ENCODE peak calls at places on chromosomes 7 and 10, in four cellular contexts. E, C, B and G are unnamed samples.

GRCh38 chr10:126448091-126448490 is 59.8 kb upstream of the ADAM12 start:
- ATAC-seq in E (no peak), C (no peak), B (no peak), G (no peak)

GRCh38 chr7:151706568-151707469 is 170.1 kb downstream of the PRKAG2 start:
- ATAC-seq in E (no peak), C (no peak), B (no peak), G (no peak)

GRCh38 chr7:27101188-27101905 is 1.1 kb downstream of the HOXA2 start:
- ATAC-seq in E (no peak), C (no peak), B (no peak), G (no peak)

GRCh38 chr10:16442914-16443313 is 6.1 kb downstream of the PTER start:
- ATAC-seq in E (no peak), C (no peak), B (no peak), G (no peak)

GRCh38 chr10:8052344-8052969 is 2.0 kb upstream of the GATA3 start:
- ATAC-seq in E (no peak), C (no peak), B (no peak), G (no peak)

GRCh38 chr7:359226-359775 is 69.3 kb downstream of the FOXL3 start:
- ATAC-seq in E (no peak), C (no peak), B (no peak), G (no peak)

GRCh38 chr7:158470336-158470735 is 117.3 kb downstream of the PTPRN2 start:
- ATAC-seq in E (no peak), C (no peak), B (no peak), G (no peak)

GRCh38 chr10:35422236-35422635 is 85.9 kb downstream of the CCNY start:
- ATAC-seq in E (no peak), C (no peak), B (no peak), G (no peak)

GRCh38 chr10:35369049-35369760 is 32.9 kb downstream of the CCNY start:
- ATAC-seq in E (no peak), C (no peak), B (peak), G (peak)

GRCh38 chr10:126177414-126178030 is 210.8 kb downstream of the ADAM12 start:
- ATAC-seq in E (no peak), C (no peak), B (no peak), G (no peak)

GRCh38 chr10:120543291-120543690 is 86.3 kb downstream of the PLPP4 start:
- ATAC-seq in E (no peak), C (no peak), B (no peak), G (no peak)

GRCh38 chr10:100446130-100446761 is 16.6 kb upstream of the WNT8B start:
- ATAC-seq in E (no peak), C (no peak), B (no peak), G (no peak)

GRCh38 chr10:56537984-56538383 is 176.9 kb upstream of the ZWINT start:
- ATAC-seq in E (no peak), C (no peak), B (no peak), G (no peak)

GRCh38 chr7:151012921-151013347 is 11.4 kb downstream of the ATG9B start:
- ATAC-seq in E (no peak), C (no peak), B (no peak), G (no peak)

GRCh38 chr10:107847620-107848019 is 683.1 kb upstream of the SORCS1 start:
- ATAC-seq in E (no peak), C (no peak), B (no peak), G (no peak)

GRCh38 chr10:121058082-121058481 is 206.9 kb downstream of the WDR11 start:
- ATAC-seq in E (no peak), C (no peak), B (no peak), G (no peak)

GRCh38 chr10:114271014-114271778 is 32.1 kb downstream of the VWA2 start:
- ATAC-seq in E (no peak), C (peak), B (no peak), G (no peak)

GRCh38 chr10:26612151-26612915 is 85.2 kb upstream of the PDSS1 start:
- ATAC-seq in E (no peak), C (peak), B (no peak), G (no peak)

GRCh38 chr7:1156782-1157535 is 3.0 kb downstream of the ZFAND2A start:
- ATAC-seq in E (no peak), C (no peak), B (no peak), G (no peak)

DNA sequence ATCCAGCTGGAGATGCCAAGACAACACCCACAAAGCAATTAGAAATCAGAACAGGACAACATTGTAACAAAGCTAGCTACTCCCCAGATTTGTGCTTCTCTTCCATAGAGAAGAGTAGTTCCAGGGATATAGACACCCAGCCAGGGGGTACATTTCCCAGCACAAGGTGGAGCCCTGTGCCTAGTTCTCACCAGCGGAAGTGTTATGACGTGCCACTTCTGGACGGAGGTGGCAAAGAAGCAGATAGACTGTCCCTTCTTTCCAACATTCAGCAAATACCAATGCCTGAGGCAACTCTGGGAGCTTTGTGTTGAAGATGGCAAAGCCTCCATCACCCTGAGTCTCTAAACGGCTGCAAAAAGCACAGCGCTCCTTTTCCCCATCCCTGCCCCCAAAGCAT is 23.4 kb upstream of the GSAP start:
- ATAC-seq in E (peak), C (peak), B (peak), G (no peak)
- TF ChIP-seq CTCF in E (peak), C (peak), B (peak), G (peak)

DNA sequence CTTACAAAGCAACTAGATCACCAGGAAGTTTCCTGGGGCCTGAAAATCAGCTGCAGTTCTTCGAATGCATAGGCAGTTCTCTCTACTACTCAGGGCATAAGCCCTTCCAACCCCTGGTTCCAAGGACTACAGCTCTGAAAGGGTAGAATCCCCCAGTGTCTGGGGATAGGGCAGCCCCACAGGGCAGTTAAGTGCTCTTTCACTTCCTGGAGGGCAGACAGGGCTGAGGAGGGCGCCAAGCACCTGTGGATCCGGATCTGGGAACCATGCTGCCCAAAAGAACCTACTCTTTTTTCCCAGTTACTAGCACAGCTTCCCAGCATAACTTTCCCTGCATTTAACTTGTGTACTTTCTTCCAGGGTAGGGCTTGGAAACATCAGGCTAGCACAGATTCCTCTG is 41.1 kb downstream of the CXCL12 start:
- ATAC-seq in E (no peak), C (no peak), B (no peak), G (no peak)
- TF ChIP-seq CTCF in E (no peak), C (no peak), B (no peak), G (no peak)

DNA sequence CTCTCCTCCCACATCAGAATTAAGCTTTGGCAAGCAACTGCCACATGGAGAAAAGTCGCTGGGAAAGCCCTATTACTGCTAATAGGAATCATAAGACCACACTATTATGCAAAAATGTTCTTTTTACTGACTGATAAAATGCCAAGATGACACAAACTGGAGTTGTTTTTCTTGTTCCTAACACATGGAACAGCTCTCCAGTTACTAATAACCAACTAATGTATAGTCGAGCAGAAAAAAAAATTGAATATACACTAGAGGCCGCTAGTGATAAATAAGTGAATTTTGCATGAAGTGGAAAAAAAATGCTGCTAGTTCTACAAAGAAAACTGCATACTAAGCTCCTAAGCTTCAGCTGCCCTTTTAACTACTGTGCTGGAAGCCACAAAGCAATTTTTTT is 165.6 kb downstream of the TPK1 start:
- ATAC-seq in E (no peak), C (no peak), B (no peak), G (no peak)
- TF ChIP-seq CTCF in E (no peak), C (no peak), B (peak), G (no peak)

DNA sequence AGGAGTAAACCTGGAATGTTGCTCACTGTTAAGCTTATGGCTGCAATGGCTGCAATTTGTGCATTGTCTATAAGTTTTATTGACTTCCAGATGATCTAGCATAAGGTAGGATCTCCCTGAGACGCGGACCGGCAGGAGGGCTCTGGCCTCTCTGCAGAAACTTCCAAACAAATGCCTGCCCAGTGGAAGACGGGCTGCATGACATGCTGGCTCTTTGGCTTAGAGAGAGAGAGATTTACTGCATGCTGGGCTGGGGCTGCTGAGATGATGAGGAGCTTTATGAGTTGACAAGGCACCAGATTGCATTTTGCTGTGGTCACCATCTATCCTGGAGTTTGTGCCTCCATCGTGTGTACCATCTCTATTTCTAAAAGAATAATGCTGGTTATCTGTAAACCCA is 193.2 kb downstream of the GALNT17 start:
- ATAC-seq in E (no peak), C (no peak), B (no peak), G (no peak)
- TF ChIP-seq CTCF in E (no peak), C (no peak), B (no peak), G (no peak)

DNA sequence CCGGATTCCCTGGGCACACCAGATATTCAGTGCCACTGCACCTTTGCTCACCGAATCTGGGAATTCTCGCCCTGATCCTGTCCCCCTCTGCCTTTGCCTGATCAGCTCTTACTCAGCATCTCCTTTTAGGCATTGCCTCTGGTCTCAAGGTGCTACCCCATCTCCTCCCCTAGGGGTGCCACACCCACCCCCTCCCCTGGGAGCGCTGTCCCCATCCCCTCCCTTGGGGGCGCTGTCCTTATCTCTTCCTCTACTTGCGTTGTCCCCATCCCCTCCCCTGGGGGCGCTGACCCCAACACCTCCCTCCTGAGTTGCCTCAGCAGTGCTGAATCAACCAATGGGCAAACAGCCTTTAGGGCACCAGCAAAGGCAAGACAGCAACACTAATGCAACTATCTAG is 686.9 kb upstream of the FOXK1 start:
- ATAC-seq in E (no peak), C (no peak), B (no peak), G (no peak)
- TF ChIP-seq CTCF in E (no peak), C (no peak), B (no peak), G (no peak)

GRCh38 chr7:81441750-81442149 is 328.1 kb downstream of the HGF start:
- ATAC-seq in E (no peak), C (no peak), B (no peak), G (no peak)

GRCh38 chr7:81449105-81449504 is 320.7 kb downstream of the HGF start:
- ATAC-seq in E (no peak), C (no peak), B (no peak), G (no peak)

GRCh38 chr7:81445462-81445861 is 324.4 kb downstream of the HGF start:
- ATAC-seq in E (no peak), C (no peak), B (no peak), G (no peak)

GRCh38 chr7:81446212-81446611 is 323.6 kb downstream of the HGF start:
- ATAC-seq in E (no peak), C (no peak), B (no peak), G (no peak)

DNA sequence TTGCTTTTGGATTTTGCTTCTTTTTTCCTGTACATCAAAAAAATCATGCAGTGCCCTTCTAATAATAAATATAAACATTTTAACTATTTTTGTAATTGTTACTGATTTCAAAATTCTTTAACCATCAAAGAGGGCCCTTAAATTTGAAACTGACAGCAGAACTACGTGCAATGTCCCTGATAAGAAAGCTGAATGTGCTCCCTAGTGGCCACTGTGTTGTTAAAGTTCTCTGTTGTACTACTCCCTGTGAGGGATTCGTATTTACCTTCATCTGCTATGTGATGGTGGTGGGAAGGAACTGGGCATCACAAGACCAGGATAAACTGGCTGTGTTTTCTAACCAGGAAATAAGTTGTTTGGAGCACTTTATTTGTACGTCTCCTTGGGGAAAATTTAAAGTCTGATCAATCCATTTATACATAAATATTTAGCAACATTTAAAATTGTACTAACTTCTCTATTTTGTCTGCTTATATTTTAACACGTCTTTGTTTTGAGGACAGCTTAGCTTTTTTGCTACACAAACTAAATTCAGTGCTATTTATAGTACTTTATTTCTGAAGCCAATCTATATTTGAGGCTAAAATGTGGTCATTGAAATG is 322.4 kb downstream of the HGF start:
- ATAC-seq in E (no peak), C (no peak), B (no peak), G (no peak)
- TF ChIP-seq CTCF in E (no peak), C (peak), B (peak), G (peak)